ENCODE peak calls at places on chromosomes 13 and 19, in seven cellular contexts. O is esophagus squamous epithelium, F is heart left ventricle, W is transverse colon, H is AG09309, M is upper lobe of left lung, I is endothelial cell of umbilical vein. L is an unnamed sample.

GRCh38 chr13:51246411-51247298 is 24.5 kb downstream of the FAM124A start:
- DNase-seq in W (peak; percentile 14), H (no peak), F (peak; percentile 70), M (peak; percentile 19), O (no peak), I (no peak), L (no peak)

GRCh38 chr13:75788494-75788991 is 152.4 kb downstream of the LMO7 start:
- DNase-seq in O (no peak), W (peak; percentile 66), M (no peak), I (peak; percentile 85), H (peak; percentile 71), F (peak; percentile 34), L (no peak)

GRCh38 chr13:114065141-114065925 is 67.1 kb downstream of the RASA3 start:
- DNase-seq in F (peak; percentile 83), O (peak; percentile 59), W (peak; percentile 80), I (peak; percentile 96), M (peak; percentile 92), H (peak; percentile 97), L (peak; percentile 79)

GRCh38 chr13:112931028-112931934 is 37.7 kb upstream of the MCF2L start:
- DNase-seq in F (no peak), I (peak; percentile 10), H (peak; percentile 7), W (peak; percentile 57), M (no peak), O (no peak), L (no peak)

GRCh38 chr13:102597029-102598015 is 536 bp downstream of the TPP2 start:
- DNase-seq in I (peak; percentile 41), W (peak; percentile 35), O (no peak), F (no peak), H (no peak), M (peak; percentile 91), L (peak; percentile 56)

GRCh38 chr13:97889803-97890202 is 63.7 kb upstream of the IPO5 start:
- DNase-seq in O (no peak), I (peak; percentile 4), M (no peak), H (no peak), F (peak; percentile 26), W (no peak), L (no peak)

GRCh38 chr13:113856716-113857065 is 7.2 kb downstream of the GAS6 start:
- DNase-seq in I (peak; percentile 62), O (no peak), H (no peak), M (peak; percentile 49), F (peak; percentile 39), W (peak; percentile 55), L (no peak)

GRCh38 chr19:42683917-42684513 is 56.3 kb downstream of the PSG3 start:
- DNase-seq in W (no peak), H (no peak), F (no peak), I (no peak), M (no peak), O (no peak), L (peak; percentile 42)

GRCh38 chr13:44903596-44903995 is 85.7 kb downstream of the NUFIP1 start:
- DNase-seq in H (peak; percentile 77), O (no peak), I (no peak), W (peak; percentile 70), F (peak; percentile 74), M (peak; percentile 81), L (no peak)

GRCh38 chr13:54536112-54536511 is 1507.5 kb downstream of the OLFM4 start:
- DNase-seq in W (no peak), H (no peak), O (no peak), M (no peak), F (no peak), I (no peak), L (no peak)

GRCh38 chr13:73365240-73365639 is 306.4 kb downstream of the KLF5 start:
- DNase-seq in F (no peak), O (no peak), W (no peak), I (no peak), H (no peak), M (no peak), L (no peak)

GRCh38 chr19:1621021-1621420 is 15.8 kb upstream of the UQCR11 start:
- DNase-seq in W (no peak), F (no peak), I (no peak), M (peak; percentile 71), O (no peak), H (no peak), L (no peak)

GRCh38 chr13:113877149-113877990 is 13.5 kb upstream of the GAS6 start:
- DNase-seq in H (no peak), M (no peak), W (no peak), O (no peak), F (no peak), I (no peak), L (no peak)

GRCh38 chr13:29924482-29924884 is 74.1 kb upstream of the UBL3 start:
- DNase-seq in H (peak; percentile 29), I (no peak), O (no peak), M (no peak), W (no peak), F (no peak), L (no peak)

GRCh38 chr13:98443329-98443728 is 133.6 kb downstream of the STK24 start:
- DNase-seq in I (peak; percentile 23), M (no peak), W (no peak), H (peak; percentile 55), F (no peak), O (no peak), L (no peak)

GRCh38 chr13:44368062-44368591 is 5.5 kb upstream of the SERP2 start:
- DNase-seq in O (no peak), F (no peak), W (no peak), I (peak; percentile 21), H (peak; percentile 75), M (no peak), L (no peak)

GRCh38 chr19:40139533-40140287 is 49.0 kb upstream of the ZNF780A start:
- DNase-seq in I (peak; percentile 50), F (no peak), H (peak; percentile 8), M (no peak), O (no peak), W (no peak), L (peak; percentile 73)

GRCh38 chr19:6271251-6271650 is 8.5 kb downstream of the MLLT1 start:
- DNase-seq in F (no peak), W (no peak), I (peak; percentile 32), M (peak; percentile 58), O (no peak), H (no peak), L (no peak)
- TF ChIP-seq CTCF in F (no peak), W (no peak), I (peak; percentile 6), M (peak; percentile 30), O (no peak), H (peak; percentile 41), L (no peak)

DNA sequence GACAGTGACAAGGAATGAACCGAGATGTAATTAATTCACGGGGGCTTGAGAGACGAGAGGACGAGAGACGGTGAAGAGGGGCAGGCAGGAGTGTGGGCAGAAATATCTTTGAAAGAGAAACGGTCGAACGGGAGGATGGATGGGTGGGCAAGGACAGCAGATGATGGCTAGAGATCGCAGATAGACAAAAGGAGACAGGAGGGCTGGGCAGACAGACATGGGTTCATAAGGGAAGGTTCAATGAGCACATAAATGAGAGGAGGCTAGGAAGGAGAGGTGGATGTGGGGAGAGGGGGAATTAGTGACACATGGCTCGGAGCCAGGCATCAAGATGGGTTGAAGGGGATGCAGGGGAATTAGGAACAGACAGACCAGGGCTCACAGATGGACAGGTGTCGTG is 1.1 kb downstream of the SYT3 start:
- DNase-seq in F (no peak), O (no peak), M (no peak), H (no peak), I (no peak), W (no peak), L (no peak)
- H3K4me3 ChIP-seq in F (peak overlapping the region; percentile 51), O (no peak overlapping the region), M (peak overlapping the region; percentile 55), H (no peak overlapping the region), I (no peak overlapping the region), W (no peak overlapping the region), L (no peak overlapping the region)

GRCh38 chr19:55640043-55640576 is 692 bp upstream of the ZNF580 start:
- DNase-seq in O (no peak), M (peak; percentile 95), H (no peak), F (peak; percentile 67), I (peak; percentile 80), W (peak; percentile 73), L (peak; percentile 95)
- TF ChIP-seq CTCF in O (peak; percentile 47), M (peak; percentile 81), H (peak; percentile 57), F (peak; percentile 32), I (peak; percentile 73), W (peak; percentile 29), L (peak; percentile 80)

GRCh38 chr19:16497837-16498236 is 1.6 kb downstream of the C19orf44 start:
- DNase-seq in I (no peak), M (no peak), O (no peak), W (no peak), F (no peak), H (no peak), L (no peak)

GRCh38 chr19:16495982-16496612 is at the start of the genes C19orf44 and CALR3:
- DNase-seq in W (peak; percentile 99), O (peak; percentile 93), M (peak; percentile 98), F (peak; percentile 99), H (peak; percentile 93), I (peak; percentile 99), L (peak; percentile 99)

GRCh38 chr19:16496613-16496983 is 404 bp downstream of the C19orf44 start:
- DNase-seq in I (no peak), W (peak; percentile 20), O (no peak), M (no peak), H (no peak), F (peak; percentile 48), L (no peak)

GRCh38 chr19:16497042-16497441 is 848 bp downstream of the C19orf44 start:
- DNase-seq in H (no peak), I (no peak), O (no peak), M (no peak), W (no peak), F (no peak), L (no peak)
- H3K4me3 ChIP-seq in H (peak overlapping the region; percentile 82), I (no peak overlapping the region), O (peak overlapping the region; percentile 68), M (peak overlapping the region; percentile 84), W (no peak overlapping the region), F (peak overlapping the region; percentile 74), L (peak overlapping the region; percentile 75)